ENCODE peak calls at places on chromosomes 1 and 21, in five cellular contexts. X is hypothalamus; V is fibroblast of the aortic adventitia; M is fibroblast of lung; L is activated naive CD4-positive, alpha-beta T cell treated with Interleukin-2 at 50 U/mL for 16 hours. J is an unnamed sample.

GRCh38 chr21:44433791-44434567 is 21.3 kb upstream of the LRRC3 start:
- DNase-seq in X (no peak), V (no peak), M (no peak), L (no peak), J (no peak)

GRCh38 chr1:33081554-33082305 is 777 bp downstream of the AZIN2 start:
- DNase-seq in X (peak), V (no peak), M (no peak), L (no peak), J (no peak)

GRCh38 chr1:16625497-16626408 is 12.4 kb upstream of the NBPF1 start:
- DNase-seq in X (no peak), V (no peak), M (no peak), L (peak), J (no peak)

GRCh38 chr21:28464095-28464494 is 528.6 kb downstream of the LTN1 start:
- DNase-seq in X (no peak), V (no peak), M (no peak), L (no peak), J (no peak)

GRCh38 chr1:53687886-53688285 is 51.1 kb downstream of the GLIS1 start:
- DNase-seq in X (no peak), V (no peak), M (no peak), L (no peak), J (peak)

GRCh38 chr1:208000001-208000400 is 89.1 kb upstream of the CD34 start:
- DNase-seq in X (no peak), V (no peak), M (no peak), L (no peak), J (no peak)

GRCh38 chr1:160410412-160411005 is 10.1 kb downstream of the VANGL2 start:
- DNase-seq in X (no peak), V (peak), M (peak), L (no peak), J (peak)

GRCh38 chr1:212284744-212285684 is at the start of gene PPP2R5A:
- DNase-seq in X (peak), V (peak), M (peak), L (peak), J (peak)

GRCh38 chr1:19373206-19374126 is 61.3 kb downstream of the SLC66A1 start:
- DNase-seq in X (no peak), V (peak), M (no peak), L (no peak), J (no peak)

GRCh38 chr1:206479164-206480125 is 9.2 kb downstream of the IKBKE start:
- DNase-seq in X (no peak), V (peak), M (peak), L (peak), J (peak)

GRCh38 chr1:87449348-87449963 is 120.8 kb downstream of the LMO4 start:
- DNase-seq in X (no peak), V (peak), M (peak), L (peak), J (no peak)

GRCh38 chr1:175887981-175888428 is 144.6 kb upstream of the TNR start:
- DNase-seq in X (peak), V (peak), M (peak), L (no peak), J (peak)

GRCh38 chr1:96234299-96234698 is 487.3 kb upstream of the PTBP2 start:
- DNase-seq in X (no peak), V (peak), M (peak), L (no peak), J (peak)

GRCh38 chr21:45293726-45294401 is 6.2 kb upstream of the POFUT2 start:
- DNase-seq in X (no peak), V (no peak), M (no peak), L (no peak), J (no peak)

GRCh38 chr1:98940680-98941079 is 64.0 kb downstream of the PLPPR5 start:
- DNase-seq in X (no peak), V (peak), M (peak), L (peak), J (peak)

GRCh38 chr21:41559658-41560599 is 52.0 kb upstream of the TMPRSS2 start:
- DNase-seq in X (no peak), V (peak), M (peak), L (no peak), J (peak)

GRCh38 chr1:15965228-15965767 is 10.6 kb downstream of the ZBTB17 start:
- DNase-seq in X (peak), V (peak), M (peak), L (peak), J (no peak)

GRCh38 chr1:245086389-245086969 is 68.3 kb upstream of the KIF26B start:
- DNase-seq in X (no peak), V (peak), M (peak), L (no peak), J (peak)

GRCh38 chr1:182101415-182102041 is 40.0 kb upstream of the ZNF648 start:
- DNase-seq in X (no peak), V (no peak), M (peak), L (no peak), J (no peak)

GRCh38 chr1:209720326-209720725 is 15.7 kb downstream of the HSD11B1 start:
- DNase-seq in X (no peak), V (peak), M (no peak), L (no peak), J (no peak)

GRCh38 chr1:82421782-82422181 is 621.0 kb downstream of the ADGRL2 start:
- DNase-seq in X (no peak), V (no peak), M (no peak), L (no peak), J (no peak)